ENCODE peak calls at places on chromosomes 16 and 17, in five cellular contexts. One of them, this sample, is unnamed.

GRCh38 chr17:64131606-64132270 is 1.8 kb upstream of the ERN1 start:
- DNase-seq in activated naive CD4-positive, alpha-beta T cell: no peak
- DNase-seq in iris pigment epithelial cell: no peak
- DNase-seq in DMS153: no peak
- DNase-seq in EH: no peak
- DNase-seq in this sample: no peak

GRCh38 chr16:4182581-4183257 is 59.2 kb downstream of the SRL start:
- DNase-seq in EH: no peak
- DNase-seq in activated naive CD4-positive, alpha-beta T cell: no peak
- DNase-seq in DMS153: no peak
- DNase-seq in iris pigment epithelial cell: no peak
- DNase-seq in this sample: no peak

GRCh38 chr16:81469710-81470481 is 25.3 kb downstream of the CMIP start:
- DNase-seq in activated naive CD4-positive, alpha-beta T cell: no peak
- DNase-seq in iris pigment epithelial cell: peak
- DNase-seq in DMS153: no peak
- DNase-seq in EH: no peak
- DNase-seq in this sample: no peak

GRCh38 chr17:73592531-73592961 is 51.7 kb downstream of the SDK2 start:
- DNase-seq in iris pigment epithelial cell: no peak
- DNase-seq in DMS153: no peak
- DNase-seq in activated naive CD4-positive, alpha-beta T cell: no peak
- DNase-seq in EH: peak
- DNase-seq in this sample: no peak

GRCh38 chr16:87350681-87351319 is 32.8 kb downstream of the FBXO31 start:
- DNase-seq in DMS153: no peak
- DNase-seq in iris pigment epithelial cell: no peak
- DNase-seq in activated naive CD4-positive, alpha-beta T cell: no peak
- DNase-seq in EH: peak
- DNase-seq in this sample: no peak

GRCh38 chr17:20280832-20281231 is 186.5 kb downstream of the LGALS9B start:
- DNase-seq in activated naive CD4-positive, alpha-beta T cell: no peak
- DNase-seq in DMS153: no peak
- DNase-seq in EH: no peak
- DNase-seq in iris pigment epithelial cell: no peak
- DNase-seq in this sample: no peak

GRCh38 chr17:73901661-73902415 is 257.6 kb upstream of the SDK2 start:
- DNase-seq in activated naive CD4-positive, alpha-beta T cell: no peak
- DNase-seq in DMS153: peak
- DNase-seq in iris pigment epithelial cell: no peak
- DNase-seq in EH: no peak
- DNase-seq in this sample: peak

GRCh38 chr16:8887952-8888560 is 5.9 kb downstream of the LITAFD start:
- DNase-seq in EH: peak
- DNase-seq in DMS153: no peak
- DNase-seq in activated naive CD4-positive, alpha-beta T cell: no peak
- DNase-seq in iris pigment epithelial cell: peak
- DNase-seq in this sample: no peak

GRCh38 chr16:11354733-11355574 is 9.7 kb downstream of the RMI2 start:
- DNase-seq in DMS153: no peak
- DNase-seq in iris pigment epithelial cell: peak
- DNase-seq in EH: peak
- DNase-seq in activated naive CD4-positive, alpha-beta T cell: peak
- DNase-seq in this sample: no peak

GRCh38 chr16:35452471-35452870 is 1993.1 kb downstream of the TP53TG3F start:
- DNase-seq in DMS153: no peak
- DNase-seq in EH: no peak
- DNase-seq in activated naive CD4-positive, alpha-beta T cell: no peak
- DNase-seq in iris pigment epithelial cell: no peak
- DNase-seq in this sample: no peak

GRCh38 chr16:7037491-7037890 is 295.2 kb upstream of the RBFOX1 start:
- DNase-seq in iris pigment epithelial cell: no peak
- DNase-seq in activated naive CD4-positive, alpha-beta T cell: no peak
- DNase-seq in DMS153: no peak
- DNase-seq in EH: no peak
- DNase-seq in this sample: no peak

GRCh38 chr16:4693956-4694663 is 748 bp downstream of the NUDT16L1 start:
- DNase-seq in EH: peak
- DNase-seq in activated naive CD4-positive, alpha-beta T cell: no peak
- DNase-seq in DMS153: no peak
- DNase-seq in iris pigment epithelial cell: peak
- DNase-seq in this sample: peak

GRCh38 chr17:30344283-30345088 is 10.6 kb upstream of the TMIGD1 start:
- DNase-seq in activated naive CD4-positive, alpha-beta T cell: no peak
- DNase-seq in DMS153: peak
- DNase-seq in iris pigment epithelial cell: peak
- DNase-seq in EH: peak
- DNase-seq in this sample: peak

GRCh38 chr16:69190046-69190588 is 3.2 kb downstream of the SNTB2 start:
- DNase-seq in iris pigment epithelial cell: no peak
- DNase-seq in EH: peak
- DNase-seq in DMS153: no peak
- DNase-seq in activated naive CD4-positive, alpha-beta T cell: no peak
- DNase-seq in this sample: no peak

GRCh38 chr17:48541574-48542113 is 3.3 kb downstream of the HOXB2 start:
- DNase-seq in DMS153: no peak
- DNase-seq in EH: peak
- DNase-seq in iris pigment epithelial cell: peak
- DNase-seq in activated naive CD4-positive, alpha-beta T cell: peak
- DNase-seq in this sample: peak

GRCh38 chr17:79255471-79255870 is 180.8 kb downstream of the ENGASE start:
- DNase-seq in DMS153: no peak
- DNase-seq in activated naive CD4-positive, alpha-beta T cell: no peak
- DNase-seq in iris pigment epithelial cell: no peak
- DNase-seq in EH: no peak
- DNase-seq in this sample: peak

GRCh38 chr17:64498308-64499203 is 1.7 kb upstream of the POLG2 start:
- DNase-seq in EH: peak
- DNase-seq in activated naive CD4-positive, alpha-beta T cell: no peak
- DNase-seq in DMS153: no peak
- DNase-seq in iris pigment epithelial cell: no peak
- DNase-seq in this sample: peak

GRCh38 chr16:68626557-68626956 is 18.6 kb upstream of the CDH3 start:
- DNase-seq in EH: no peak
- DNase-seq in DMS153: no peak
- DNase-seq in iris pigment epithelial cell: no peak
- DNase-seq in activated naive CD4-positive, alpha-beta T cell: no peak
- DNase-seq in this sample: no peak

GRCh38 chr17:81426676-81427445 is 31.6 kb downstream of the BAHCC1 start:
- DNase-seq in activated naive CD4-positive, alpha-beta T cell: no peak
- DNase-seq in DMS153: no peak
- DNase-seq in iris pigment epithelial cell: no peak
- DNase-seq in EH: no peak
- DNase-seq in this sample: peak

This sample was measured in NCI-H69.